ENCODE peak calls at places on chromosome 13, in seven cellular contexts. B is colonic mucosa; K is stomach; H is SHP77; U is activated T-cell treated with anti-CD3 and anti-CD28 coated beads for 1 hour; S is effector memory CD4-positive, alpha-beta T cell; I is bronchial epithelial cell. O is an unnamed sample.

GRCh38 chr13:36907266-36907665 is 12.8 kb downstream of the SMAD9 start:
- DNase-seq in B (no peak), K (no peak), H (no peak), U (no peak), S (no peak), I (no peak), O (no peak)

GRCh38 chr13:32430018-32430747 is 2.3 kb upstream of the N4BP2L1 start:
- DNase-seq in B (no peak), K (no peak), H (no peak), U (no peak), S (no peak), I (no peak), O (no peak)

GRCh38 chr13:50375792-50376191 is 360.5 kb downstream of the KCNRG start:
- DNase-seq in B (no peak), K (no peak), H (no peak), U (no peak), S (no peak), I (peak), O (no peak)

GRCh38 chr13:42753697-42754096 is 27.7 kb upstream of the FAM216B start:
- DNase-seq in B (no peak), K (no peak), H (no peak), U (no peak), S (no peak), I (no peak), O (peak)

GRCh38 chr13:98839826-98840769 is 87.6 kb upstream of the SLC15A1 start:
- DNase-seq in B (peak), K (peak), H (peak), U (peak), S (no peak), I (peak), O (peak)

GRCh38 chr13:92734545-92734944 is 492.1 kb upstream of the GPC6 start:
- DNase-seq in B (no peak), K (no peak), H (no peak), U (no peak), S (no peak), I (no peak), O (no peak)

GRCh38 chr13:99614465-99614885 is 113.2 kb downstream of the TM9SF2 start:
- DNase-seq in B (no peak), K (peak), H (peak), U (no peak), S (no peak), I (peak), O (no peak)

GRCh38 chr13:100394005-100394695 is 194.4 kb downstream of the GGACT start:
- DNase-seq in B (no peak), K (no peak), H (no peak), U (no peak), S (no peak), I (no peak), O (no peak)

GRCh38 chr13:113536461-113537110 is 46.1 kb upstream of the DCUN1D2 start:
- DNase-seq in B (no peak), K (no peak), H (no peak), U (no peak), S (no peak), I (no peak), O (no peak)

GRCh38 chr13:106259928-106260327 is 275.5 kb downstream of the EFNB2 start:
- DNase-seq in B (no peak), K (no peak), H (no peak), U (no peak), S (no peak), I (no peak), O (no peak)

GRCh38 chr13:37163626-37164365 is 58.3 kb upstream of the CSNK1A1L start:
- DNase-seq in B (no peak), K (no peak), H (no peak), U (no peak), S (no peak), I (no peak), O (no peak)

GRCh38 chr13:91135376-91135775 is 212.1 kb upstream of the MIR17HG start:
- DNase-seq in B (no peak), K (no peak), H (no peak), U (no peak), S (no peak), I (no peak), O (no peak)

GRCh38 chr13:45331981-45332830 is 8.8 kb downstream of the TPT1 start:
- DNase-seq in B (no peak), K (no peak), H (no peak), U (no peak), S (no peak), I (peak), O (no peak)

GRCh38 chr13:108947551-108948030 is 318.2 kb downstream of the MYO16 start:
- DNase-seq in B (no peak), K (no peak), H (no peak), U (no peak), S (no peak), I (no peak), O (no peak)

GRCh38 chr13:95536629-95537241 is 15.8 kb upstream of the CLDN10 start:
- DNase-seq in B (no peak), K (no peak), H (peak), U (no peak), S (no peak), I (peak), O (no peak)

GRCh38 chr13:97512732-97513131 is 78.8 kb downstream of the RAP2A start:
- DNase-seq in B (no peak), K (no peak), H (no peak), U (no peak), S (no peak), I (no peak), O (no peak)

GRCh38 chr13:24133396-24133795 is 27.1 kb upstream of the SPATA13 start:
- DNase-seq in B (no peak), K (no peak), H (no peak), U (no peak), S (no peak), I (no peak), O (no peak)

GRCh38 chr13:48772908-48773307 is 119.2 kb downstream of the CYSLTR2 start:
- DNase-seq in B (no peak), K (no peak), H (no peak), U (no peak), S (no peak), I (no peak), O (no peak)

GRCh38 chr13:50170447-50171037 is 155.3 kb downstream of the KCNRG start:
- DNase-seq in B (no peak), K (no peak), H (no peak), U (no peak), S (no peak), I (peak), O (no peak)

O was measured in nephron progenitor cell.